ENCODE peak calls at places on chromosomes 2 and 18, in seven cellular contexts. One of them, this sample, is unnamed.

GRCh38 chr2:172281648-172282576 is 145.5 kb upstream of the ITGA6 start:
- DNase-seq in DND-41: no peak
- DNase-seq in WTC11: no peak
- DNase-seq in nephron progenitor cell: no peak
- DNase-seq in activated B cell treated with CpG ODN at 0.5 μM for 24 hours: no peak
- DNase-seq in HFF-Myc: no peak
- DNase-seq in adrenal gland: no peak
- DNase-seq in this sample: no peak

GRCh38 chr18:58223717-58224424 is 179.8 kb downstream of the NEDD4L start:
- DNase-seq in HFF-Myc: peak
- DNase-seq in activated B cell treated with CpG ODN at 0.5 μM for 24 hours: no peak
- DNase-seq in DND-41: no peak
- DNase-seq in WTC11: no peak
- DNase-seq in adrenal gland: peak
- DNase-seq in nephron progenitor cell: no peak
- DNase-seq in this sample: no peak

GRCh38 chr2:212242739-212243138 is 295.9 kb downstream of the ERBB4 start:
- DNase-seq in DND-41: no peak
- DNase-seq in adrenal gland: no peak
- DNase-seq in activated B cell treated with CpG ODN at 0.5 μM for 24 hours: no peak
- DNase-seq in HFF-Myc: no peak
- DNase-seq in nephron progenitor cell: no peak
- DNase-seq in WTC11: no peak
- DNase-seq in this sample: no peak

GRCh38 chr18:32091325-32091723 is 350 bp upstream of the RNF138 start:
- DNase-seq in adrenal gland: no peak
- DNase-seq in DND-41: no peak
- DNase-seq in WTC11: no peak
- DNase-seq in nephron progenitor cell: no peak
- DNase-seq in activated B cell treated with CpG ODN at 0.5 μM for 24 hours: no peak
- DNase-seq in HFF-Myc: no peak
- DNase-seq in this sample: no peak

GRCh38 chr2:122515731-122516130 is 760.3 kb downstream of the TSN start:
- DNase-seq in WTC11: no peak
- DNase-seq in DND-41: no peak
- DNase-seq in nephron progenitor cell: no peak
- DNase-seq in activated B cell treated with CpG ODN at 0.5 μM for 24 hours: no peak
- DNase-seq in HFF-Myc: no peak
- DNase-seq in adrenal gland: no peak
- DNase-seq in this sample: no peak

GRCh38 chr2:164306872-164307271 is 314.4 kb downstream of the GRB14 start:
- DNase-seq in WTC11: no peak
- DNase-seq in adrenal gland: no peak
- DNase-seq in DND-41: no peak
- DNase-seq in HFF-Myc: no peak
- DNase-seq in activated B cell treated with CpG ODN at 0.5 μM for 24 hours: no peak
- DNase-seq in nephron progenitor cell: no peak
- DNase-seq in this sample: no peak

GRCh38 chr2:206275274-206276160 is 1.1 kb downstream of the ZDBF2 start:
- DNase-seq in WTC11: no peak
- DNase-seq in activated B cell treated with CpG ODN at 0.5 μM for 24 hours: no peak
- DNase-seq in DND-41: no peak
- DNase-seq in HFF-Myc: no peak
- DNase-seq in nephron progenitor cell: no peak
- DNase-seq in adrenal gland: peak
- DNase-seq in this sample: no peak

GRCh38 chr2:46394649-46395510 is 84.5 kb upstream of the TMEM247 start:
- DNase-seq in nephron progenitor cell: no peak
- DNase-seq in HFF-Myc: no peak
- DNase-seq in adrenal gland: no peak
- DNase-seq in activated B cell treated with CpG ODN at 0.5 μM for 24 hours: no peak
- DNase-seq in DND-41: no peak
- DNase-seq in WTC11: no peak
- DNase-seq in this sample: no peak

GRCh38 chr2:120559401-120559800 is 176.3 kb upstream of the GLI2 start:
- DNase-seq in DND-41: no peak
- DNase-seq in HFF-Myc: peak
- DNase-seq in WTC11: no peak
- DNase-seq in activated B cell treated with CpG ODN at 0.5 μM for 24 hours: no peak
- DNase-seq in adrenal gland: no peak
- DNase-seq in nephron progenitor cell: no peak
- DNase-seq in this sample: no peak

GRCh38 chr2:15041429-15041837 is 408.9 kb downstream of the LRATD1 start:
- DNase-seq in nephron progenitor cell: no peak
- DNase-seq in DND-41: no peak
- DNase-seq in activated B cell treated with CpG ODN at 0.5 μM for 24 hours: no peak
- DNase-seq in adrenal gland: no peak
- DNase-seq in WTC11: no peak
- DNase-seq in HFF-Myc: no peak
- DNase-seq in this sample: no peak

GRCh38 chr18:25164837-25165791 is 186.9 kb downstream of the ZNF521 start:
- DNase-seq in adrenal gland: peak
- DNase-seq in DND-41: no peak
- DNase-seq in nephron progenitor cell: peak
- DNase-seq in activated B cell treated with CpG ODN at 0.5 μM for 24 hours: no peak
- DNase-seq in HFF-Myc: peak
- DNase-seq in WTC11: no peak
- DNase-seq in this sample: no peak

GRCh38 chr18:36537289-36537688 is 239.8 kb downstream of the FHOD3 start:
- DNase-seq in HFF-Myc: no peak
- DNase-seq in WTC11: no peak
- DNase-seq in nephron progenitor cell: no peak
- DNase-seq in DND-41: no peak
- DNase-seq in activated B cell treated with CpG ODN at 0.5 μM for 24 hours: no peak
- DNase-seq in adrenal gland: no peak
- DNase-seq in this sample: no peak
- TF ChIP-seq CTCF in HFF-Myc: no peak
- TF ChIP-seq CTCF in WTC11: no peak
- TF ChIP-seq CTCF in nephron progenitor cell: no peak
- TF ChIP-seq CTCF in DND-41: no peak
- TF ChIP-seq CTCF in activated B cell treated with CpG ODN at 0.5 μM for 24 hours: no peak
- TF ChIP-seq CTCF in adrenal gland: no peak
- TF ChIP-seq CTCF in this sample: no peak

GRCh38 chr2:89823556-89823955 is 1132.1 kb downstream of the RPIA start:
- DNase-seq in activated B cell treated with CpG ODN at 0.5 μM for 24 hours: no peak
- DNase-seq in DND-41: no peak
- DNase-seq in WTC11: no peak
- DNase-seq in adrenal gland: no peak
- DNase-seq in nephron progenitor cell: no peak
- DNase-seq in HFF-Myc: no peak
- DNase-seq in this sample: no peak

GRCh38 chr2:89819809-89820208 is 1128.3 kb downstream of the RPIA start:
- DNase-seq in nephron progenitor cell: no peak
- DNase-seq in HFF-Myc: no peak
- DNase-seq in WTC11: no peak
- DNase-seq in activated B cell treated with CpG ODN at 0.5 μM for 24 hours: no peak
- DNase-seq in DND-41: no peak
- DNase-seq in adrenal gland: no peak
- DNase-seq in this sample: no peak

GRCh38 chr2:89820248-89820647 is 1128.8 kb downstream of the RPIA start:
- DNase-seq in DND-41: no peak
- DNase-seq in WTC11: no peak
- DNase-seq in activated B cell treated with CpG ODN at 0.5 μM for 24 hours: no peak
- DNase-seq in nephron progenitor cell: no peak
- DNase-seq in adrenal gland: no peak
- DNase-seq in HFF-Myc: no peak
- DNase-seq in this sample: no peak

GRCh38 chr2:89818873-89819272 is 1127.4 kb downstream of the RPIA start:
- DNase-seq in WTC11: no peak
- DNase-seq in activated B cell treated with CpG ODN at 0.5 μM for 24 hours: no peak
- DNase-seq in adrenal gland: no peak
- DNase-seq in DND-41: no peak
- DNase-seq in HFF-Myc: no peak
- DNase-seq in nephron progenitor cell: no peak
- DNase-seq in this sample: no peak

GRCh38 chr2:89821455-89821945 is 1130.0 kb downstream of the RPIA start:
- DNase-seq in DND-41: no peak
- DNase-seq in activated B cell treated with CpG ODN at 0.5 μM for 24 hours: no peak
- DNase-seq in nephron progenitor cell: no peak
- DNase-seq in adrenal gland: no peak
- DNase-seq in HFF-Myc: no peak
- DNase-seq in WTC11: no peak
- DNase-seq in this sample: no peak
- TF ChIP-seq CTCF in DND-41: no peak
- TF ChIP-seq CTCF in activated B cell treated with CpG ODN at 0.5 μM for 24 hours: no peak
- TF ChIP-seq CTCF in nephron progenitor cell: no peak
- TF ChIP-seq CTCF in adrenal gland: no peak
- TF ChIP-seq CTCF in HFF-Myc: no peak
- TF ChIP-seq CTCF in WTC11: no peak
- TF ChIP-seq CTCF in this sample: no peak

DNA sequence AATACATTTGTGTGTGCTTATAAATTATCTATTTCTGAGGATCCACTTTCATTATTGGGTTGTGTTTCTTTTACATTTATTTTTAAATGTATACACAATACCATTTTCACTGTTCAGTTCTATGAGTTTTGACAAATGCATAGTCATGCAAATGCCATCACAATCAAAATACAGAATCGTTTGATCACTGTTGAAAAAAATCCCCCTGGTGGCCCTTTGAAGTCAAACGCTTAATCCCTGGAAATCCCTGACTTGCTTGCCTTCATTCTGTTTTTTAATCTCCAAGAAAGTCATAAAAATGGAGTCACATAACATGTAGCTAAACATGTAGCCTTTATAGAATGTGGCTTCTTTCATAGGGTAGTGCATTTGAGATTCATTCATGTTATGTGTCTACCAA is 173.3 kb downstream of the GALR1 start:
- DNase-seq in adrenal gland: no peak
- DNase-seq in activated B cell treated with CpG ODN at 0.5 μM for 24 hours: no peak
- DNase-seq in HFF-Myc: no peak
- DNase-seq in DND-41: no peak
- DNase-seq in WTC11: no peak
- DNase-seq in nephron progenitor cell: no peak
- DNase-seq in this sample: no peak
- TF ChIP-seq CTCF in adrenal gland: no peak
- TF ChIP-seq CTCF in activated B cell treated with CpG ODN at 0.5 μM for 24 hours: no peak
- TF ChIP-seq CTCF in HFF-Myc: no peak
- TF ChIP-seq CTCF in DND-41: peak
- TF ChIP-seq CTCF in WTC11: no peak
- TF ChIP-seq CTCF in nephron progenitor cell: no peak
- TF ChIP-seq CTCF in this sample: peak

GRCh38 chr2:83516503-83516902 is 942.6 kb downstream of the SUCLG1 start:
- DNase-seq in DND-41: no peak
- DNase-seq in adrenal gland: no peak
- DNase-seq in HFF-Myc: no peak
- DNase-seq in nephron progenitor cell: no peak
- DNase-seq in activated B cell treated with CpG ODN at 0.5 μM for 24 hours: no peak
- DNase-seq in WTC11: peak
- DNase-seq in this sample: no peak
- TF ChIP-seq CTCF in DND-41: no peak
- TF ChIP-seq CTCF in adrenal gland: no peak
- TF ChIP-seq CTCF in HFF-Myc: no peak
- TF ChIP-seq CTCF in nephron progenitor cell: no peak
- TF ChIP-seq CTCF in activated B cell treated with CpG ODN at 0.5 μM for 24 hours: no peak
- TF ChIP-seq CTCF in WTC11: peak
- TF ChIP-seq CTCF in this sample: no peak

DNA sequence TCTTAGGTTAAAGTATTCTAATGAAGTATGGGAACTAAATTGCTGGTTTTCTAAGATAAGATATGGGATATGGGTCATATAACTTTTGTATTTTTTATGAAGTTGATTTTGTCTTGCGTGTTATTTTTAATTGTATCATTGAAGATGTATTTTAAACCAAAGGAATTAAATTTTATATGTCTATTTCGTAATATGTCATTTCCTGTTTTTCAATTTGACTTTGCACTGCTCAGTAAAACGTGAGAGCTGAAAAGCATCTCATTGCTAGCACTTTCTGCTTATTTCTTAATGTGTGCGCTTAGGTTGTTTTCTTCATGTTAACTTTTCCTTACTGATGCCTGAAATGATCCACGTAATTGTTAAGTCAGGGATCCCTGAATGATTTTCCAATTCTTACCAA is 41.3 kb upstream of the KLF11 start:
- DNase-seq in adrenal gland: no peak
- DNase-seq in HFF-Myc: no peak
- DNase-seq in nephron progenitor cell: no peak
- DNase-seq in activated B cell treated with CpG ODN at 0.5 μM for 24 hours: no peak
- DNase-seq in WTC11: no peak
- DNase-seq in DND-41: no peak
- DNase-seq in this sample: no peak
- TF ChIP-seq CTCF in adrenal gland: no peak
- TF ChIP-seq CTCF in HFF-Myc: no peak
- TF ChIP-seq CTCF in nephron progenitor cell: no peak
- TF ChIP-seq CTCF in activated B cell treated with CpG ODN at 0.5 μM for 24 hours: no peak
- TF ChIP-seq CTCF in WTC11: no peak
- TF ChIP-seq CTCF in DND-41: no peak
- TF ChIP-seq CTCF in this sample: no peak

GRCh38 chr2:202193881-202194353 is 44.5 kb downstream of the SUMO1 start:
- DNase-seq in adrenal gland: no peak
- DNase-seq in WTC11: no peak
- DNase-seq in HFF-Myc: no peak
- DNase-seq in nephron progenitor cell: no peak
- DNase-seq in DND-41: no peak
- DNase-seq in activated B cell treated with CpG ODN at 0.5 μM for 24 hours: no peak
- DNase-seq in this sample: no peak

GRCh38 chr2:202196727-202197126 is 41.7 kb downstream of the SUMO1 start:
- DNase-seq in nephron progenitor cell: no peak
- DNase-seq in DND-41: no peak
- DNase-seq in activated B cell treated with CpG ODN at 0.5 μM for 24 hours: no peak
- DNase-seq in adrenal gland: no peak
- DNase-seq in WTC11: no peak
- DNase-seq in HFF-Myc: no peak
- DNase-seq in this sample: no peak

GRCh38 chr2:202194418-202194817 is 44.0 kb downstream of the SUMO1 start:
- DNase-seq in nephron progenitor cell: no peak
- DNase-seq in adrenal gland: no peak
- DNase-seq in DND-41: no peak
- DNase-seq in HFF-Myc: no peak
- DNase-seq in WTC11: no peak
- DNase-seq in activated B cell treated with CpG ODN at 0.5 μM for 24 hours: no peak
- DNase-seq in this sample: no peak

GRCh38 chr2:202187570-202187969 is 50.8 kb downstream of the SUMO1 start:
- DNase-seq in nephron progenitor cell: no peak
- DNase-seq in activated B cell treated with CpG ODN at 0.5 μM for 24 hours: no peak
- DNase-seq in WTC11: no peak
- DNase-seq in adrenal gland: no peak
- DNase-seq in HFF-Myc: no peak
- DNase-seq in DND-41: no peak
- DNase-seq in this sample: no peak

GRCh38 chr2:202193305-202193704 is 45.1 kb downstream of the SUMO1 start:
- DNase-seq in activated B cell treated with CpG ODN at 0.5 μM for 24 hours: no peak
- DNase-seq in adrenal gland: no peak
- DNase-seq in nephron progenitor cell: no peak
- DNase-seq in HFF-Myc: no peak
- DNase-seq in DND-41: no peak
- DNase-seq in WTC11: no peak
- DNase-seq in this sample: no peak
- TF ChIP-seq CTCF in activated B cell treated with CpG ODN at 0.5 μM for 24 hours: no peak
- TF ChIP-seq CTCF in adrenal gland: no peak
- TF ChIP-seq CTCF in nephron progenitor cell: no peak
- TF ChIP-seq CTCF in HFF-Myc: no peak
- TF ChIP-seq CTCF in DND-41: no peak
- TF ChIP-seq CTCF in WTC11: no peak
- TF ChIP-seq CTCF in this sample: no peak